ENCODE peak calls at places on chromosomes 2 and 18, in seven cellular contexts. X is K562, N is HCT116, M is HepG2, G is H1, Z is GM12878, O is SK-N-SH. S is an unnamed sample.

GRCh38 chr2:145593991-145594702 is 1074.2 kb upstream of the ZEB2 start:
- DNase-seq in X (peak; percentile 52), N (no peak), M (no peak), G (no peak), Z (no peak), O (no peak), S (peak; percentile 3)

GRCh38 chr18:47417807-47418206 is 166.3 kb upstream of the SKOR2 start:
- DNase-seq in X (no peak), N (no peak), M (no peak), G (no peak), Z (no peak), O (no peak), S (no peak)

GRCh38 chr2:148832626-148833025 is 42.4 kb upstream of the KIF5C start:
- DNase-seq in X (no peak), N (no peak), M (no peak), G (no peak), Z (no peak), O (no peak), S (no peak)

GRCh38 chr2:25512707-25513106 is 160.7 kb downstream of the DTNB start:
- DNase-seq in X (no peak), N (no peak), M (no peak), G (no peak), Z (no peak), O (no peak), S (no peak)

GRCh38 chr18:10402876-10403559 is 51.4 kb upstream of the APCDD1 start:
- DNase-seq in X (no peak), N (no peak), M (no peak), G (no peak), Z (no peak), O (no peak), S (no peak)

GRCh38 chr2:64017811-64018714 is 1.2 kb downstream of the VPS54 start:
- DNase-seq in X (peak; percentile 22), N (no peak), M (no peak), G (no peak), Z (no peak), O (peak; percentile 41), S (peak; percentile 30)

GRCh38 chr2:170354855-170355649 is 177.1 kb downstream of the MYO3B start:
- DNase-seq in X (no peak), N (no peak), M (no peak), G (no peak), Z (no peak), O (no peak), S (no peak)

GRCh38 chr2:219486424-219486959 is 12.2 kb upstream of the GMPPA start:
- DNase-seq in X (no peak), N (no peak), M (no peak), G (no peak), Z (no peak), O (no peak), S (no peak)

GRCh38 chr18:28390022-28390421 is 213.1 kb upstream of the CDH2 start:
- DNase-seq in X (no peak), N (no peak), M (no peak), G (no peak), Z (no peak), O (no peak), S (no peak)

GRCh38 chr2:118222643-118223486 is 134.6 kb downstream of the INSIG2 start:
- DNase-seq in X (no peak), N (no peak), M (no peak), G (no peak), Z (no peak), O (no peak), S (no peak)

GRCh38 chr2:149817206-149817605 is 229.6 kb upstream of the MMADHC start:
- DNase-seq in X (no peak), N (no peak), M (no peak), G (no peak), Z (no peak), O (no peak), S (no peak)

GRCh38 chr2:101942846-101943245 is 48.9 kb upstream of the IL1R2 start:
- DNase-seq in X (no peak), N (no peak), M (no peak), G (no peak), Z (no peak), O (no peak), S (no peak)

GRCh38 chr18:28163201-28163778 is 13.6 kb downstream of the CDH2 start:
- DNase-seq in X (no peak), N (no peak), M (no peak), G (no peak), Z (no peak), O (no peak), S (no peak)

GRCh38 chr2:27703638-27704341 is 40.1 kb downstream of the SLC4A1AP start:
- DNase-seq in X (peak; percentile 87), N (peak; percentile 71), M (peak; percentile 80), G (peak; percentile 77), Z (peak; percentile 40), O (peak; percentile 88), S (peak; percentile 72)

GRCh38 chr2:217735899-217736298 is 266.9 kb downstream of the TNS1 start:
- DNase-seq in X (no peak), N (no peak), M (no peak), G (no peak), Z (no peak), O (no peak), S (no peak)

GRCh38 chr2:96574364-96574763 is 37.8 kb downstream of the ARID5A start:
- DNase-seq in X (no peak), N (no peak), M (no peak), G (no peak), Z (no peak), O (no peak), S (no peak)

DNA sequence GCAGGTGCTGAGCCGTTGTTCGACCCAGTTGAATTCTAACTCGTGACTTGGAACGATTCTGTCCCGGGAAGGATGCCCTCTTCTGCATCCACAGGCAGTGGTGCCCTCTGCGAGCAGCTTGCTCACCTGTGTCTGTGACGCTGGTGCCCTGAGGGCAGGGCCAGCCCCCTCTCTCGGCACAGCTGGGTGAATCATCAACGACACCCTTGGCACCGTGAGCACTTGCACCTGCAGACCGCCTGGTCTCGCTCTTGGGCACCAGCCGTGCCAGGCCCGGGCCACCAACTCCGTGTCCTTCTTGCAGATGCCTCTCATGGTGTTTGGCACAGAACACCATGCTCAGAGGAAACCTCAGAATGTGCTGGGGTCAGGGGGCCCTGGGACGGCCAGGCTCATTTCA is 75.0 kb downstream of the SLC66A2 start:
- DNase-seq in X (no peak), N (no peak), M (no peak), G (no peak), Z (no peak), O (peak; percentile 22), S (peak; percentile 41)
- TF ChIP-seq JUND in X (no peak), N (no peak), M (no peak), G (no peak), Z (no peak), O (no peak), S (no peak)

GRCh38 chr18:73842795-73843394 is 304.7 kb downstream of the FBXO15 start:
- DNase-seq in X (peak; percentile 31), N (peak; percentile 4), M (peak; percentile 4), G (no peak), Z (peak; percentile 1), O (peak; percentile 49), S (peak; percentile 9)
- TF ChIP-seq JUND in X (no peak), N (no peak), M (no peak), G (no peak), Z (no peak), O (no peak), S (no peak)

GRCh38 chr2:68093634-68094033 is 30.8 kb upstream of the C1D start:
- DNase-seq in X (no peak), N (no peak), M (no peak), G (no peak), Z (no peak), O (no peak), S (no peak)

GRCh38 chr2:68091439-68092034 is 28.7 kb upstream of the C1D start:
- DNase-seq in X (no peak), N (no peak), M (no peak), G (no peak), Z (no peak), O (no peak), S (no peak)

GRCh38 chr2:68086166-68086565 is 23.4 kb upstream of the C1D start:
- DNase-seq in X (no peak), N (no peak), M (no peak), G (no peak), Z (no peak), O (no peak), S (no peak)

GRCh38 chr2:68088950-68089349 is 26.1 kb upstream of the C1D start:
- DNase-seq in X (no peak), N (no peak), M (no peak), G (no peak), Z (no peak), O (no peak), S (no peak)

DNA sequence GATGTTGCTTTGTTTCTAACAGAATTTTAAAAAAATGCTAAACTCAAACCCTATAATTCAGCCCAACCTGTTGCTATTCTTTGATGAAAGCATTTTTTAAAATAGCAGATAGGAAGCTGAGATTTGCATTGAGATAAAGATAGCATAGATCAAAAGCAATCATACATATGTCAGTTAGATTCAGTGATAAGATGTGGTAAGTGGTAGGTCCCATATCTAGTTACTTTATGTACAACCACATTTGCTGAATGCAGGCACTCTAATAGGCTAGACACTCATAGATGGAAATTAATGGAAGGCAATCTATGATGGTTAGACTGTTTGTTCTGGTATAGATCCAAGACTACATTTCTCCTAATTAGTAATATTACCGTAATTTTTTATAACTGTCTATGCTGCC is 27.2 kb upstream of the C1D start:
- DNase-seq in X (no peak), N (no peak), M (no peak), G (no peak), Z (no peak), O (no peak), S (no peak)
- TF ChIP-seq JUND in X (no peak), N (no peak), M (no peak), G (no peak), Z (no peak), O (no peak), S (no peak)

GRCh38 chr18:38545071-38545470 is 979.5 kb upstream of the CELF4 start:
- DNase-seq in X (no peak), N (no peak), M (peak; percentile 24), G (no peak), Z (no peak), O (no peak), S (peak; percentile 69)
- TF ChIP-seq JUND in X (no peak), N (no peak), M (no peak), G (no peak), Z (no peak), O (no peak), S (no peak)